ENCODE peak calls at places on chromosome 20, in four cellular contexts. E is HepG2, J is GM12878, X is SK-N-SH. K is an unnamed sample.

GRCh38 chr20:63957004-63957689 is 931 bp upstream of the UCKL1 start:
- DNase-seq in X (peak; percentile 94), E (peak; percentile 85), J (no peak), K (peak; percentile 90)

GRCh38 chr20:53639647-53640440 is 46.2 kb upstream of the ZNF217 start:
- DNase-seq in J (no peak), E (no peak), X (no peak), K (no peak)

GRCh38 chr20:6735913-6736845 is 31.3 kb upstream of the BMP2 start:
- DNase-seq in E (no peak), J (no peak), X (no peak), K (no peak)

GRCh38 chr20:37417857-37418501 is 72.0 kb downstream of the SRC start:
- DNase-seq in J (no peak), X (no peak), E (no peak), K (no peak)

GRCh38 chr20:9161308-9161707 is 92.4 kb downstream of the PLCB4 start:
- DNase-seq in E (no peak), X (no peak), J (no peak), K (no peak)

GRCh38 chr20:57659131-57659788 is 39.0 kb upstream of the ZBP1 start:
- DNase-seq in E (no peak), X (peak; percentile 30), J (no peak), K (no peak)

GRCh38 chr20:22586645-22587310 is 2.4 kb upstream of the FOXA2 start:
- DNase-seq in X (peak; percentile 74), J (no peak), E (peak; percentile 56), K (no peak)

GRCh38 chr20:6976096-6976495 is 208.6 kb downstream of the BMP2 start:
- DNase-seq in X (no peak), J (no peak), E (no peak), K (no peak)

GRCh38 chr20:47748851-47749250 is 36.4 kb downstream of the SULF2 start:
- DNase-seq in J (no peak), X (no peak), E (no peak), K (no peak)

GRCh38 chr20:32980131-32980941 is 23.9 kb downstream of the SUN5 start:
- DNase-seq in E (peak; percentile 48), J (no peak), X (no peak), K (no peak)

GRCh38 chr20:2713285-2713684 is 20.7 kb downstream of the EBF4 start:
- DNase-seq in J (no peak), E (peak; percentile 52), X (no peak), K (no peak)

GRCh38 chr20:49595811-49596545 is 28.0 kb upstream of the PTGIS start:
- DNase-seq in E (no peak), X (no peak), J (no peak), K (no peak)

GRCh38 chr20:38935285-38935684 is 9.1 kb downstream of the FAM83D start:
- DNase-seq in X (no peak), E (no peak), J (no peak), K (no peak)

GRCh38 chr20:47730744-47731143 is 54.5 kb downstream of the SULF2 start:
- DNase-seq in E (no peak), X (no peak), J (no peak), K (no peak)

GRCh38 chr20:55947701-55948100 is 57.6 kb downstream of the CBLN4 start:
- DNase-seq in E (no peak), J (no peak), X (no peak), K (no peak)

GRCh38 chr20:57350086-57350710 is 857 bp upstream of the RAE1 start:
- DNase-seq in X (no peak), J (no peak), E (no peak), K (no peak)

GRCh38 chr20:45626540-45626939 is 3.0 kb upstream of the WFDC10A start:
- DNase-seq in E (no peak), J (no peak), X (no peak), K (no peak)

GRCh38 chr20:32483351-32484220 is 101.5 kb downstream of the NOL4L start:
- DNase-seq in E (peak; percentile 72), X (peak; percentile 96), J (no peak), K (no peak)

GRCh38 chr20:37411408-37412306 is 65.7 kb downstream of the SRC start:
- DNase-seq in E (no peak), J (no peak), X (no peak), K (no peak)

GRCh38 chr20:49821850-49822249 is 9.2 kb downstream of the SLC9A8 start:
- DNase-seq in E (no peak), X (no peak), J (no peak), K (no peak)

GRCh38 chr20:34343458-34344255 is 19.4 kb upstream of the ITCH start:
- DNase-seq in E (no peak), J (no peak), X (no peak), K (no peak)

GRCh38 chr20:21511485-21511849 is 2.4 kb downstream of the NKX2-2 start:
- DNase-seq in E (no peak), J (no peak), X (peak; percentile 32), K (no peak)

GRCh38 chr20:3970016-3970415 is 45.3 kb downstream of the RNF24 start:
- DNase-seq in X (no peak), E (peak; percentile 61), J (no peak), K (no peak)

GRCh38 chr20:45506398-45506797 is 9.0 kb downstream of the SPINT3 start:
- DNase-seq in J (no peak), E (peak; percentile 17), X (no peak), K (no peak)

GRCh38 chr20:10404023-10404628 is 29.9 kb downstream of the MKKS start:
- DNase-seq in J (no peak), X (no peak), E (no peak), K (no peak)

GRCh38 chr20:49344975-49345374 is 67.1 kb upstream of the ZNFX1 start:
- DNase-seq in E (no peak), X (peak; percentile 39), J (no peak), K (no peak)

GRCh38 chr20:44208770-44209169 is 1.8 kb downstream of the OSER1 start:
- DNase-seq in X (no peak), E (peak; percentile 82), J (no peak), K (no peak)

GRCh38 chr20:62558779-62559178 is 83.0 kb upstream of the GATA5 start:
- DNase-seq in J (no peak), E (no peak), X (no peak), K (no peak)

GRCh38 chr20:45909336-45909808 is 2.6 kb downstream of the PLTP start:
- DNase-seq in E (peak; percentile 71), X (no peak), J (no peak), K (no peak)

GRCh38 chr20:17504898-17505663 is 26.1 kb downstream of the BFSP1 start:
- DNase-seq in J (peak; percentile 25), E (peak; percentile 64), X (peak; percentile 59), K (peak; percentile 81)
- TF ChIP-seq TCF12 in J (no peak), E (no peak), X (no peak), K (no peak)

DNA sequence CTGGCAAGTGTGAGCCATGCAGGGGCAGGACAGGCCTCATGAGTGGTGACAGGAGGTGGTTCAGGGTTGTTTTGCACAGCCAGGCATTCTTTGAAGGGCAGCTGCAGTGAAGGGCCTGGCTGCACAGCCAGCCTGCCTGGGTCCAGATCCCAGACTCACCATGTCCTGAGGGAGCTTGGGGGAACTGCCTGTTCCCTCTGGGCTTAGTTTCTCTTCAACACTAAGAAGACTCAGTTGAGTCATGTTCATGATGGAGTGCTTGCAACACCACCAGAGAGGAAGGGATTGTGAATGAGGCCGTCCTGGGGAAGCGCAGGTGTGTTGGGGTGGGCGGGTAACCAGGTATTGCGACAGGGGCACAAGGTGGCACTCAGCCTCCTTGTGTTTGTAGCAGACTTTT is 102.4 kb downstream of the CDH26 start:
- DNase-seq in J (no peak), E (no peak), X (no peak), K (no peak)
- H3K9ac ChIP-seq in J (no peak overlapping the region), E (no peak overlapping the region), X (no peak overlapping the region), K (no peak overlapping the region)

GRCh38 chr20:675453-676314 is at the start of gene SCRT2:
- DNase-seq in J (no peak), X (peak; percentile 81), E (peak; percentile 54), K (peak; percentile 91)
- TF ChIP-seq TCF12 in J (no peak), X (no peak), E (peak; percentile 91), K (peak; percentile 38)

GRCh38 chr20:58670659-58671058 is 19.6 kb downstream of the STX16 start:
- DNase-seq in X (no peak), J (no peak), E (no peak), K (peak; percentile 42)
- H3K9ac ChIP-seq in X (no peak overlapping the region), J (no peak overlapping the region), E (no peak overlapping the region), K (no peak overlapping the region)

GRCh38 chr20:13098720-13099355 is 90.1 kb downstream of the SPTLC3 start:
- DNase-seq in J (no peak), E (peak; percentile 47), X (no peak), K (no peak)
- TF ChIP-seq TCF12 in J (no peak), E (no peak), X (no peak), K (no peak)

GRCh38 chr20:14333734-14334133 is 3.7 kb downstream of the FLRT3 start:
- DNase-seq in X (no peak), E (no peak), J (no peak), K (no peak)

GRCh38 chr20:14335122-14335521 is 2.3 kb downstream of the FLRT3 start:
- DNase-seq in X (no peak), E (no peak), J (no peak), K (no peak)

GRCh38 chr20:14331671-14332070 is 5.7 kb downstream of the FLRT3 start:
- DNase-seq in X (no peak), E (no peak), J (no peak), K (no peak)

GRCh38 chr20:14334306-14334930 is 3.0 kb downstream of the FLRT3 start:
- DNase-seq in X (peak; percentile 37), E (peak; percentile 48), J (no peak), K (no peak)

GRCh38 chr20:14332796-14333345 is 4.5 kb downstream of the FLRT3 start:
- DNase-seq in J (no peak), X (no peak), E (no peak), K (no peak)
- H3K9ac ChIP-seq in J (no peak overlapping the region), X (no peak overlapping the region), E (no peak overlapping the region), K (no peak overlapping the region)